ENCODE peak calls at places on chromosomes 3 and 15, in eight cellular contexts. One of them, this sample, is unnamed.
A peak's percentile ranks its signal among the peaks of the same experiment; 100 is the strongest.

GRCh38 chr15:48021336-48022086 is 99.3 kb upstream of the SLC24A5 start:
- DNase-seq in GM23338: no peak
- DNase-seq in K562: no peak
- DNase-seq in Panc1: no peak
- DNase-seq in SK-N-SH: no peak
- DNase-seq in HCT116: no peak
- DNase-seq in HepG2: no peak
- DNase-seq in GM12878: no peak
- DNase-seq in this sample: no peak

GRCh38 chr15:50257924-50258323 is 7.6 kb downstream of the HDC start:
- DNase-seq in GM23338: no peak
- DNase-seq in K562: no peak
- DNase-seq in Panc1: no peak
- DNase-seq in SK-N-SH: no peak
- DNase-seq in HCT116: no peak
- DNase-seq in HepG2: no peak
- DNase-seq in GM12878: no peak
- DNase-seq in this sample: peak; percentile 83

GRCh38 chr3:42120866-42121265 is 29.7 kb downstream of the TRAK1 start:
- DNase-seq in GM23338: peak; percentile 30
- DNase-seq in K562: no peak
- DNase-seq in Panc1: no peak
- DNase-seq in SK-N-SH: no peak
- DNase-seq in HCT116: no peak
- DNase-seq in HepG2: no peak
- DNase-seq in GM12878: no peak
- DNase-seq in this sample: no peak

GRCh38 chr3:171339606-171340005 is 120.6 kb downstream of the TNIK start:
- DNase-seq in GM23338: no peak
- DNase-seq in K562: no peak
- DNase-seq in Panc1: no peak
- DNase-seq in SK-N-SH: no peak
- DNase-seq in HCT116: no peak
- DNase-seq in HepG2: no peak
- DNase-seq in GM12878: no peak
- DNase-seq in this sample: no peak

GRCh38 chr15:100346866-100347512 is 5.2 kb upstream of the ADAMTS17 start:
- DNase-seq in GM23338: no peak
- DNase-seq in K562: no peak
- DNase-seq in Panc1: no peak
- DNase-seq in SK-N-SH: no peak
- DNase-seq in HCT116: no peak
- DNase-seq in HepG2: no peak
- DNase-seq in GM12878: no peak
- DNase-seq in this sample: no peak

GRCh38 chr3:41328916-41329315 is 129.6 kb downstream of the CTNNB1 start:
- DNase-seq in GM23338: no peak
- DNase-seq in K562: no peak
- DNase-seq in Panc1: no peak
- DNase-seq in SK-N-SH: no peak
- DNase-seq in HCT116: no peak
- DNase-seq in HepG2: no peak
- DNase-seq in GM12878: no peak
- DNase-seq in this sample: no peak

GRCh38 chr3:145035682-145036081 is 1064.1 kb downstream of the DIPK2A start:
- DNase-seq in GM23338: no peak
- DNase-seq in K562: no peak
- DNase-seq in Panc1: no peak
- DNase-seq in SK-N-SH: no peak
- DNase-seq in HCT116: no peak
- DNase-seq in HepG2: no peak
- DNase-seq in GM12878: no peak
- DNase-seq in this sample: no peak

GRCh38 chr3:66353530-66353929 is 132.7 kb downstream of the SLC25A26 start:
- DNase-seq in GM23338: no peak
- DNase-seq in K562: no peak
- DNase-seq in Panc1: no peak
- DNase-seq in SK-N-SH: no peak
- DNase-seq in HCT116: no peak
- DNase-seq in HepG2: no peak
- DNase-seq in GM12878: no peak
- DNase-seq in this sample: no peak

GRCh38 chr15:76337739-76338554 is 1.4 kb downstream of the ISL2 start:
- DNase-seq in GM23338: peak; percentile 59
- DNase-seq in K562: peak; percentile 65
- DNase-seq in Panc1: no peak
- DNase-seq in SK-N-SH: peak; percentile 79
- DNase-seq in HCT116: no peak
- DNase-seq in HepG2: no peak
- DNase-seq in GM12878: no peak
- DNase-seq in this sample: peak; percentile 49

GRCh38 chr3:147393261-147393964 is 12.9 kb downstream of the ZIC4 start:
- DNase-seq in GM23338: peak; percentile 94
- DNase-seq in K562: no peak
- DNase-seq in Panc1: no peak
- DNase-seq in SK-N-SH: peak; percentile 88
- DNase-seq in HCT116: no peak
- DNase-seq in HepG2: no peak
- DNase-seq in GM12878: no peak
- DNase-seq in this sample: no peak

GRCh38 chr15:93028111-93028631 is 60.8 kb downstream of the RGMA start:
- DNase-seq in GM23338: no peak
- DNase-seq in K562: peak; percentile 4
- DNase-seq in Panc1: no peak
- DNase-seq in SK-N-SH: no peak
- DNase-seq in HCT116: no peak
- DNase-seq in HepG2: no peak
- DNase-seq in GM12878: no peak
- DNase-seq in this sample: no peak

GRCh38 chr15:44910981-44911625 is 45.4 kb upstream of the TERB2 start:
- DNase-seq in GM23338: no peak
- DNase-seq in K562: no peak
- DNase-seq in Panc1: no peak
- DNase-seq in SK-N-SH: no peak
- DNase-seq in HCT116: no peak
- DNase-seq in HepG2: no peak
- DNase-seq in GM12878: no peak
- DNase-seq in this sample: no peak

GRCh38 chr3:133783762-133784161 is 21.9 kb upstream of the SRPRB start:
- DNase-seq in GM23338: peak; percentile 53
- DNase-seq in K562: peak; percentile 8
- DNase-seq in Panc1: no peak
- DNase-seq in SK-N-SH: no peak
- DNase-seq in HCT116: no peak
- DNase-seq in HepG2: no peak
- DNase-seq in GM12878: no peak
- DNase-seq in this sample: no peak

GRCh38 chr3:49813497-49814174 is at the start of gene UBA7:
- DNase-seq in GM23338: no peak
- DNase-seq in K562: peak; percentile 17
- DNase-seq in Panc1: no peak
- DNase-seq in SK-N-SH: no peak
- DNase-seq in HCT116: no peak
- DNase-seq in HepG2: peak; percentile 74
- DNase-seq in GM12878: no peak
- DNase-seq in this sample: no peak

GRCh38 chr3:137105277-137105977 is 147.6 kb downstream of the IL20RB start:
- DNase-seq in GM23338: peak; percentile 93
- DNase-seq in K562: peak; percentile 18
- DNase-seq in Panc1: peak; percentile 55
- DNase-seq in SK-N-SH: peak; percentile 35
- DNase-seq in HCT116: peak; percentile 52
- DNase-seq in HepG2: peak; percentile 41
- DNase-seq in GM12878: peak; percentile 19
- DNase-seq in this sample: peak; percentile 42

GRCh38 chr3:78604328-78604727 is 1163.5 kb downstream of the ROBO1 start:
- DNase-seq in GM23338: no peak
- DNase-seq in K562: no peak
- DNase-seq in Panc1: no peak
- DNase-seq in SK-N-SH: no peak
- DNase-seq in HCT116: no peak
- DNase-seq in HepG2: no peak
- DNase-seq in GM12878: no peak
- DNase-seq in this sample: no peak

GRCh38 chr15:70602834-70603560 is 160.4 kb downstream of the UACA start:
- DNase-seq in GM23338: no peak
- DNase-seq in K562: no peak
- DNase-seq in Panc1: no peak
- DNase-seq in SK-N-SH: no peak
- DNase-seq in HCT116: no peak
- DNase-seq in HepG2: no peak
- DNase-seq in GM12878: no peak
- DNase-seq in this sample: no peak

GRCh38 chr15:66940368-66940767 is 125.0 kb upstream of the SMAD3 start:
- DNase-seq in GM23338: no peak
- DNase-seq in K562: no peak
- DNase-seq in Panc1: no peak
- DNase-seq in SK-N-SH: no peak
- DNase-seq in HCT116: no peak
- DNase-seq in HepG2: no peak
- DNase-seq in GM12878: peak; percentile 76
- DNase-seq in this sample: no peak

GRCh38 chr3:197028711-197029510 is 706 bp downstream of the MELTF start:
- DNase-seq in GM23338: no peak
- DNase-seq in K562: peak; percentile 65
- DNase-seq in Panc1: no peak
- DNase-seq in SK-N-SH: peak; percentile 74
- DNase-seq in HCT116: no peak
- DNase-seq in HepG2: no peak
- DNase-seq in GM12878: no peak
- DNase-seq in this sample: no peak

GRCh38 chr3:59052803-59053411 is 3.1 kb upstream of the CFAP20DC start:
- DNase-seq in GM23338: peak; percentile 77
- DNase-seq in K562: no peak
- DNase-seq in Panc1: no peak
- DNase-seq in SK-N-SH: peak; percentile 27
- DNase-seq in HCT116: peak; percentile 27
- DNase-seq in HepG2: peak; percentile 25
- DNase-seq in GM12878: no peak
- DNase-seq in this sample: no peak

GRCh38 chr3:160381470-160381869 is 17.6 kb downstream of the IFT80 start:
- DNase-seq in GM23338: no peak
- DNase-seq in K562: no peak
- DNase-seq in Panc1: no peak
- DNase-seq in SK-N-SH: no peak
- DNase-seq in HCT116: no peak
- DNase-seq in HepG2: no peak
- DNase-seq in GM12878: no peak
- DNase-seq in this sample: no peak

GRCh38 chr15:35019401-35020327 is 31.6 kb upstream of the ZNF770 start:
- DNase-seq in GM23338: peak; percentile 76
- DNase-seq in K562: no peak
- DNase-seq in Panc1: no peak
- DNase-seq in SK-N-SH: no peak
- DNase-seq in HCT116: peak; percentile 39
- DNase-seq in HepG2: no peak
- DNase-seq in GM12878: no peak
- DNase-seq in this sample: no peak

GRCh38 chr3:14438262-14438661 is 35.9 kb downstream of the SLC6A6 start:
- DNase-seq in GM23338: no peak
- DNase-seq in K562: no peak
- DNase-seq in Panc1: no peak
- DNase-seq in SK-N-SH: no peak
- DNase-seq in HCT116: no peak
- DNase-seq in HepG2: no peak
- DNase-seq in GM12878: no peak
- DNase-seq in this sample: no peak

GRCh38 chr3:194212869-194213320 is 76.9 kb downstream of the HES1 start:
- DNase-seq in GM23338: peak; percentile 94
- DNase-seq in K562: no peak
- DNase-seq in Panc1: no peak
- DNase-seq in SK-N-SH: peak; percentile 74
- DNase-seq in HCT116: no peak
- DNase-seq in HepG2: no peak
- DNase-seq in GM12878: no peak
- DNase-seq in this sample: no peak
- TF ChIP-seq REST in GM23338: no peak
- TF ChIP-seq REST in K562: no peak
- TF ChIP-seq REST in Panc1: no peak
- TF ChIP-seq REST in SK-N-SH: peak; percentile 5
- TF ChIP-seq REST in HCT116: no peak
- TF ChIP-seq REST in HepG2: no peak
- TF ChIP-seq REST in GM12878: no peak
- TF ChIP-seq REST in this sample: no peak

DNA sequence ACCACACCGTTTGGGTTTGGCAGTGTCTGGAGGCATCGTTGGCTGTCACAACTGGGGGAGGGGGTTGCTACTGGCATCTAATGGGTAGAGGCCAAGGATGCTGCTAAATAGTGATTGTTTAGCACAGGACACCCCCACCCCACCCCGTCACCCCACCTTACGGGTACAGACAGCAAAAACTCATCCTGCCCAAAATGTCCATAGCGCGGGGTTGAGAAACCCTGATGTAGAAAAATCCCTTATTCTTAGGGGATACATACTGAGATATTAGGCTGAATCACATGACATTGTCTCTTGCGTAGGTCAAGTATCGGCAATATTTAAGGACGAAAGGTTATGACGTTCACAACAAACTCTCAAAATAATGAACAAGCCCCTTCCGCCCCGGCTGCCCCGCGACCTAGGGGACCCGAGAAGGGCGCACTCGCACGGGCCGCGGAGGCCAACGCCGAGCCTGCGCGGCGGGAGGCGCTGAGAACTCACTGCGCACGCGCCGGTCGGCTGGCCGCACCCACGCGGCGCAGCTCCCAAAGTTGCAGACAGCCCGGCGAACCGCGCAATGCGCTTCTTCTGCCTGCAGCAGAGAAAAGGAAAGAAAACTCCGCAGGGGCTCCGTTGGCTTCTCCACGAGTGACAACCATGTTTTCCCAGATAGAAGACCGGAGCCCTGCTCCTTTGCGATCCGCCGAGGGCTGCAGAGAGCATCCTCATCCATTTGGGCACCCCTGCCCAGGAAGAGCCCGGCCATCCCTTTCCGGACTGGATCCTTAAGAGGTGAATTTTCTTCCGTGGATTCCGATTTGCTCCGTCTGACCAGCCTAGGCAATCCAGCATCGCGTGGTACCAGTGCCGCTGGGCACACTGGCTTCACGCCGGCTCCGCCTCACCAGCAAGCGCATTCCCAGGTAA is 136.8 kb upstream of the CCDC54 start:
- DNase-seq in GM23338: peak; percentile 71
- DNase-seq in K562: peak; percentile 45
- DNase-seq in Panc1: no peak
- DNase-seq in SK-N-SH: peak; percentile 89
- DNase-seq in HCT116: peak; percentile 47
- DNase-seq in HepG2: peak; percentile 4
- DNase-seq in GM12878: peak; percentile 24
- DNase-seq in this sample: peak; percentile 37
- TF ChIP-seq POLR2AphosphoS5 in GM23338: peak; percentile 55
- TF ChIP-seq POLR2AphosphoS5 in K562: no peak
- TF ChIP-seq POLR2AphosphoS5 in Panc1: peak; percentile 26
- TF ChIP-seq POLR2AphosphoS5 in SK-N-SH: peak; percentile 70
- TF ChIP-seq POLR2AphosphoS5 in HCT116: peak; percentile 75
- TF ChIP-seq POLR2AphosphoS5 in HepG2: no peak
- TF ChIP-seq POLR2AphosphoS5 in GM12878: no peak
- TF ChIP-seq POLR2AphosphoS5 in this sample: no peak

GRCh38 chr3:141602706-141603105 is 115.9 kb downstream of the RASA2 start:
- DNase-seq in GM23338: peak; percentile 24
- DNase-seq in K562: no peak
- DNase-seq in Panc1: no peak
- DNase-seq in SK-N-SH: no peak
- DNase-seq in HCT116: no peak
- DNase-seq in HepG2: no peak
- DNase-seq in GM12878: no peak
- DNase-seq in this sample: no peak
- H3K4me3 ChIP-seq in GM23338: no peak overlapping the region
- H3K4me3 ChIP-seq in K562: no peak overlapping the region
- H3K4me3 ChIP-seq in Panc1: no peak overlapping the region
- H3K4me3 ChIP-seq in SK-N-SH: no peak overlapping the region
- H3K4me3 ChIP-seq in HCT116: no peak overlapping the region
- H3K4me3 ChIP-seq in HepG2: no peak overlapping the region
- H3K4me3 ChIP-seq in GM12878: no peak overlapping the region
- H3K4me3 ChIP-seq in this sample: no peak overlapping the region

GRCh38 chr3:56154297-56154696 is 314.0 kb downstream of the ERC2 start:
- DNase-seq in GM23338: no peak
- DNase-seq in K562: no peak
- DNase-seq in Panc1: no peak
- DNase-seq in SK-N-SH: no peak
- DNase-seq in HCT116: no peak
- DNase-seq in HepG2: peak; percentile 15
- DNase-seq in GM12878: no peak
- DNase-seq in this sample: no peak
- TF ChIP-seq REST in GM23338: no peak
- TF ChIP-seq REST in K562: no peak
- TF ChIP-seq REST in Panc1: no peak
- TF ChIP-seq REST in SK-N-SH: no peak
- TF ChIP-seq REST in HCT116: no peak
- TF ChIP-seq REST in HepG2: no peak
- TF ChIP-seq REST in GM12878: no peak
- TF ChIP-seq REST in this sample: no peak

This sample was measured in HL-60.